ENCODE peak calls at places on chromosomes 6 and 20, in six cellular contexts. U is GM20000, L is BJ, P is testis, E is fibroblast of pulmonary artery, D is uterus. H is an unnamed sample.

GRCh38 chr6:136073216-136073615 is 176.9 kb downstream of the MTFR2 start:
- DNase-seq in L (no peak), U (no peak), E (no peak), P (no peak), D (no peak), H (no peak)

GRCh38 chr6:167031082-167031709 is 32.0 kb downstream of the CEP43 start:
- DNase-seq in U (no peak), D (no peak), L (no peak), E (peak), P (no peak), H (no peak)

GRCh38 chr6:39330057-39330456 is 7.6 kb upstream of the KCNK16 start:
- DNase-seq in U (peak), E (no peak), L (no peak), D (no peak), P (no peak), H (peak)

GRCh38 chr20:17688965-17689364 is 6.9 kb upstream of the RRBP1 start:
- DNase-seq in D (no peak), P (no peak), L (no peak), E (no peak), U (no peak), H (no peak)

GRCh38 chr6:5076931-5077330 is 8.2 kb upstream of the PPP1R3G start:
- DNase-seq in U (no peak), P (no peak), E (no peak), L (no peak), D (no peak), H (no peak)

GRCh38 chr6:64254558-64254957 is 619.0 kb downstream of the PHF3 start:
- DNase-seq in E (no peak), U (no peak), D (no peak), P (no peak), L (no peak), H (no peak)

GRCh38 chr6:147382945-147383554 is 125.4 kb upstream of the SAMD5 start:
- DNase-seq in D (no peak), P (no peak), L (no peak), E (peak), U (no peak), H (no peak)

GRCh38 chr20:63610581-63611435 is 16.1 kb downstream of the GMEB2 start:
- DNase-seq in U (no peak), E (no peak), D (no peak), L (no peak), P (no peak), H (no peak)

GRCh38 chr20:59295531-59295930 is 4.9 kb upstream of the EDN3 start:
- DNase-seq in U (no peak), P (no peak), D (no peak), E (no peak), L (no peak), H (no peak)

GRCh38 chr20:38764563-38765355 is 16.5 kb downstream of the ACTR5 start:
- DNase-seq in E (peak), P (no peak), L (peak), D (no peak), U (no peak), H (no peak)

GRCh38 chr6:73566954-73567591 is 46.2 kb upstream of the EEF1A1 start:
- DNase-seq in L (peak), P (no peak), D (peak), E (peak), U (no peak), H (no peak)

GRCh38 chr6:25337004-25337403 is 57.8 kb downstream of the CARMIL1 start:
- DNase-seq in U (no peak), E (peak), D (no peak), P (no peak), L (no peak), H (no peak)

GRCh38 chr20:47578543-47578942 is 76.9 kb downstream of the NCOA3 start:
- DNase-seq in P (no peak), D (no peak), U (no peak), L (no peak), E (peak), H (no peak)

GRCh38 chr6:75368151-75368779 is 83.7 kb upstream of the TMEM30A start:
- DNase-seq in U (peak), L (no peak), D (no peak), P (peak), E (peak), H (no peak)

GRCh38 chr6:130997061-130997753 is 65.8 kb downstream of the EPB41L2 start:
- DNase-seq in D (no peak), U (no peak), L (peak), P (no peak), E (peak), H (no peak)

GRCh38 chr6:119355157-119355556 is 5.6 kb upstream of the MAN1A1 start:
- DNase-seq in L (no peak), D (no peak), U (no peak), E (no peak), P (peak), H (no peak)

GRCh38 chr6:20188630-20189075 is 23.6 kb downstream of the MBOAT1 start:
- DNase-seq in L (no peak), U (no peak), E (no peak), D (no peak), P (no peak), H (no peak)

DNA sequence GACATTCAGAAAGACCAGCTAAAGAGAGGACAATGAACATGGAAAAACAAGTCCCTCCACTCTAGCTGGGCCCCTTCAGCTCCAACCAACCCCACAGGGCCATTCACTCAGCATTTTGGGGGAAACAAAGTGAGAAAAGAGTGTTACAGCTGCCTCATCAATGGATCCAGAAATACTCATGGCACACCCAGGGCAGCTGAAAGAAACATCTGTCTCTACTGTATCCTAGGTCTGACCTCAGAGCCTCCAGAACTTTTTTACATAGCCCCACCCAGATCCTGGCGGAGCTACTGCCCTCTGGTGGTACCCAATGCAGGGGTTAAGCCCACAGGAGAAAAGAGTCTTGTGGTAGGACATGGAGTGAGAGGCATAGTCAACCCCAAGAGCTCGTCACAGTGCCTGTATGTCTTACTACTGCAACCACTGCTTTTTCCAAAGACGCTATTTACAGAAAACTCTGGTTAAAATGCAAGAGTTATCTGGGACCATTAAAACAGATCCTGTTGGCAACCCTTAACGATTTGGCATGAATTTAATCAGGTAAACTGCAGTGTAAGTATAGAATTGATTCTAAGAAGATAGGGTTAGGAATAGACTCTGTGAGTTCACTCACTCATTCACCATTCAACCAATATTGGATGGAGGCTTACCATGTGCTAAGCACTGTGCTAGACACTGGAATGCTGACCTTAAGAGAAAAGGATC is 37.4 kb upstream of the FAM83C start:
- DNase-seq in L (no peak), P (no peak), D (no peak), U (peak), E (peak), H (no peak)
- TF ChIP-seq CTCF in L (peak), P (no peak), D (no peak), U (peak), E (peak), H (peak)

GRCh38 chr20:40156600-40157307 is 532.3 kb downstream of the MAFB start:
- DNase-seq in E (no peak), L (no peak), D (no peak), U (peak), P (no peak), H (peak)

GRCh38 chr20:40154514-40154913 is 534.5 kb downstream of the MAFB start:
- DNase-seq in P (no peak), D (no peak), L (no peak), E (no peak), U (no peak), H (no peak)

DNA sequence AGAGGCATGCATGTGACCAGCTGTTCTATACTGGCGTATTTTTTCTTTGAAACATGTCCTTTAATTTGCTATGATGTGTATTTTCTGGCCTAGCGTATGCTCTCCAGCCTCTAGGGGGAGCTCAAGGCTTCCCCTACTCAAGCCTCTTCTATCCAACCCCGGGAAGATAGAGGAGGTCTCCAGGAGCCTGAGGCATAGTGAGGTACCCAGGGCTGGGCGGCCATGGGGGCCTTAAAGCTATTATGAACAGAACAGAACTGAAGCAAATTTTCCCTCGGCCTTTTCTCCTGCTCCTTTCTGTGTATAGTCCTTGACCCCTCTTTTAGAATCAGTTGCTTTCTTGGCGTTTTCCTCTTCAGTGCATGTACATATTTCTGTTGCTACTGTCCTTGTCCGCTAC is 528.9 kb downstream of the MAFB start:
- DNase-seq in U (peak), E (peak), L (no peak), P (peak), D (peak), H (peak)
- TF ChIP-seq CTCF in U (peak), E (peak), L (peak), P (peak), D (peak), H (peak)

GRCh38 chr6:137235686-137236085 is 16.5 kb upstream of the IFNGR1 start:
- DNase-seq in E (no peak), U (no peak), L (no peak), D (no peak), P (no peak), H (no peak)

GRCh38 chr6:137234505-137234863 is 15.3 kb upstream of the IFNGR1 start:
- DNase-seq in D (no peak), U (no peak), P (no peak), L (no peak), E (no peak), H (no peak)

GRCh38 chr6:137231156-137231555 is 12.0 kb upstream of the IFNGR1 start:
- DNase-seq in L (no peak), E (no peak), P (no peak), U (no peak), D (no peak), H (no peak)

GRCh38 chr6:137231895-137232294 is 12.7 kb upstream of the IFNGR1 start:
- DNase-seq in E (no peak), P (no peak), L (no peak), U (no peak), D (no peak), H (no peak)

DNA sequence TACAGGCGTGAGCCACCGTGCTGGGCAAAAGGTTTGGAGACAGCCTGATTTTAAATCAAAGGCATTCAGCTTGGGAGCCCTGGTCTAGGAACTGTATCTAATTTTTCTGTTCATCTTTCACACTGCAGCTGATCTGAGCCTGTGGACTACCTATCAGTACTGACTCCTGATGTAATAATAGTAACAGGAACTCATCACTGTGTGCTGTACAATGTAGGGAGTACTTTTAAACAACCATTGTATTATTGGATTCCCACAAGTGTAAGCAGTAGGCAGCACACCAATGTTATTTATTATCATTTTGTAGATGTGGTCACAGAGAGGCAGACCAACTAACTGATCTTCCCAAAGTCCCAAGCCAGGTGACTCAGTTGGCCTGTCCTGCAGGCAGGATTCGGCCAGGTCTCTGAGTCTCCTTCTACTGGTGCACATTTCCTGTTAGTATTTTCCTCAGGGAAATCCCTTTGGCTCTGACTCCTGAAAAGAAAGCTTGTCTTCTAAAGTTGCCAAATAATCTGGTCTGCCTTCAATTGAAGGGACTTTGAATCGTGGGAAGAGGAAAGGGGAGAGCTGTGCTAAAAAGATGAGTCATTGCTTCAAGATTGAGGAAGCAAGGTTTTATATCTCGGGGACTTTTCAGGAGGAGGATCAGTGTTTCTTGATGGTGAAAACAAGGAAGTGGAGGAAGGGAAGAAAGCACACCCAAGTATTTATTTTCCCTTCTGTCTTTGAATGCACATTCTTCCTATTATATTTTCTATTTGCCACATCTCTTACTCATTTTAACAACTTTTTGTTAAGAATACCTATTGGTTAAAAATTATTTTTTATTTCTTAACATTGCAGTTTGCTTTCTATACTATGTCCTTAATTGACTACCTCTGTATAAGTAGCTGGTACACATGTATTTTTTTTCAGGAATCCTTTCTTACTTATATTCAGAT is 14.6 kb upstream of the IFNGR1 start:
- DNase-seq in D (peak), U (no peak), E (peak), L (peak), P (no peak), H (no peak)
- TF ChIP-seq CTCF in D (no peak), U (no peak), E (no peak), L (no peak), P (no peak), H (no peak)

GRCh38 chr6:72218125-72218524 is 331.8 kb downstream of the RIMS1 start:
- DNase-seq in U (peak), D (no peak), E (peak), L (no peak), P (peak), H (peak)
- TF ChIP-seq CTCF in U (peak), D (no peak), E (peak), L (peak), P (no peak), H (no peak)

DNA sequence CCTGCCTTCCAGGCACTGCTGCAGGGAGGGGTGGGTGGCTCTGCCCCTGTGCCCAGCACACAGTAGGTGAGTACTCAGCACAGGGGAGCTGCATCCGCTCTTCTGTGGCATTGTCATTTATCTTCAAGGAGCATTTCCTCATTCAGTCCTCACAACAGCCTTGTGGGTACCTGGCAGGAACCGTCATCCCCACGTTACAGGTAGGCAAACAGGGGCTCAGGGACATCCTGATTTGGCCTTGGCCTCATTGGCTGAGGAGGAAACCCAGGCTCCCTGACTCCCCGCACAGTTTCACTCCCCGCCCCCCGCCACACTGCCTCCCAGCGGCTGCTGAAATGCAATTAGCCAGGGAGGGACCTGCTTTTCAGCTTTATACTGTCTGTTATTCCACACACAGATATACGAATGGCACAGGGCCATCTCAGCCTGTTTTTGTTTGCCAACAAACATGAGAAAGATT is 24.3 kb upstream of the PNPLA1 start:
- DNase-seq in P (no peak), U (no peak), E (no peak), D (no peak), L (no peak), H (no peak)
- TF ChIP-seq CTCF in P (no peak), U (no peak), E (peak), D (no peak), L (no peak), H (no peak)

DNA sequence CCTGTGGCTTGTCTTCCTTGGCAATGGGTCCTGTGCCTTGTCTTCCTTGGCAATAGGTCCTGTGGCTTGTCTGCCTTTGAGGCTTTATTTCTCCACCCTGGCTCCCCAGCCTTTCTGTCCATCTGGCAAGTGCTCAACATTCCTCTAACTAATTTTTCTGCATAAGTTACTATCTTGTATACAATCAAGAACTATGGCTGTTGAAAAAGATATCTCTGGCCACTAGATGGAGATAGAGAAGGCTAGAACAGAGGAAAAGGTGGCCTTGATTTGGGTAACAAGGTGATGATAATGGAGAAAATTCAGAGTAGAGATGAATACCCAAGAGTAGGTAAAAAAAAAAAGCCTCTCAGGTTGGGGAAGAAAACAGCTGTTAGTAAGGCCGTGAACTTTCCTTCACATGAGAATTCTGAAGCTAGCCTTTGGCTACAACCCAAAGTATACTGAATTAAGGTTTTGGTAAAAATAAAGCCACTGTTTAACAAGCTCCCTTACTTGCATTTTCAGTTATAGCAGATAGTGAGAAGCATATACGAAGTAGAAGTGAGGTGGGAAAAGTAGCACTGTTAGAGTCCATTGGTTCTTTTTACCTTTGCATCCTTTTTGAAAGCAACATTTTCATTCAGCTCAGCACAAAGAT is 505.0 kb downstream of the DOK5 start:
- DNase-seq in E (no peak), L (no peak), U (no peak), D (no peak), P (no peak), H (no peak)
- TF ChIP-seq CTCF in E (no peak), L (no peak), U (no peak), D (no peak), P (peak), H (no peak)

H was measured in GM13976.